ENCODE peak calls at places on chromosomes 1 and 21, in six cellular contexts. N, M, S, Y, F and J are unnamed samples.
A peak's percentile ranks its signal among the peaks of the same experiment; 100 is the strongest.

GRCh38 chr1:151584278-151584677 is 27.6 kb upstream of the SNX27 start:
- DNase-seq in Y (no peak), F (no peak), S (no peak), N (no peak), M (no peak), J (no peak)

GRCh38 chr21:31318971-31319370 is 25.1 kb downstream of the TIAM1 start:
- DNase-seq in M (no peak), F (no peak), N (no peak), Y (no peak), S (no peak), J (no peak)

GRCh38 chr1:178093150-178093957 is 550 bp upstream of the RASAL2 start:
- DNase-seq in M (peak; percentile 97), S (peak; percentile 95), N (peak; percentile 91), F (peak; percentile 96), Y (peak; percentile 93), J (peak; percentile 89)

GRCh38 chr1:220339581-220339980 is 67.3 kb upstream of the RAB3GAP2 start:
- DNase-seq in S (no peak), F (no peak), M (no peak), N (no peak), Y (no peak), J (no peak)

GRCh38 chr1:28887418-28887834 is 26.9 kb upstream of the EPB41 start:
- DNase-seq in Y (no peak), N (peak; percentile 63), F (no peak), M (peak; percentile 58), S (no peak), J (no peak)

GRCh38 chr1:217134857-217135568 is 411.8 kb upstream of the ESRRG start:
- DNase-seq in M (peak; percentile 51), F (no peak), S (peak; percentile 29), N (no peak), Y (no peak), J (no peak)

GRCh38 chr1:59058681-59059441 is 238.0 kb upstream of the FGGY start:
- DNase-seq in N (no peak), M (no peak), S (no peak), Y (no peak), F (peak; percentile 16), J (no peak)

GRCh38 chr1:39779137-39779536 is 8.0 kb upstream of the OXCT2 start:
- DNase-seq in S (no peak), F (no peak), N (peak; percentile 12), Y (no peak), M (no peak), J (no peak)

GRCh38 chr1:222631611-222632208 is 13.8 kb downstream of the MIA3 start:
- DNase-seq in S (no peak), N (no peak), M (no peak), F (no peak), Y (no peak), J (no peak)

GRCh38 chr1:193113258-193113991 is 8.2 kb upstream of the GLRX2 start:
- DNase-seq in N (no peak), M (no peak), Y (no peak), F (no peak), S (no peak), J (no peak)

GRCh38 chr1:151972533-151973270 is 21.0 kb downstream of the S100A10 start:
- DNase-seq in N (no peak), Y (peak; percentile 39), F (peak; percentile 50), S (no peak), M (peak; percentile 54), J (no peak)

GRCh38 chr1:108719253-108719652 is 6.5 kb downstream of the FNDC7 start:
- DNase-seq in F (no peak), N (no peak), S (no peak), M (no peak), Y (no peak), J (no peak)

GRCh38 chr1:237774246-237774645 is 116.5 kb downstream of the ZP4 start:
- DNase-seq in S (no peak), Y (no peak), N (no peak), F (no peak), M (no peak), J (no peak)

GRCh38 chr1:38129971-38130370 is 83.4 kb upstream of the POU3F1 start:
- DNase-seq in M (no peak), F (no peak), Y (no peak), S (no peak), N (no peak), J (no peak)

GRCh38 chr1:164576311-164577271 is 17.6 kb downstream of the PBX1 start:
- DNase-seq in F (peak; percentile 47), Y (no peak), N (peak; percentile 61), M (no peak), S (no peak), J (no peak)